ENCODE peak calls at places on chromosomes 7 and 10, in ten cellular contexts. One of them, this sample, is unnamed.
A peak's percentile ranks its signal among the peaks of the same experiment; 100 is the strongest.

GRCh38 chr7:20197837-20198236 is 19.3 kb downstream of the MACC1 start:
- DNase-seq in GM13976: no peak
- DNase-seq in foreskin melanocyte: no peak
- DNase-seq in pulmonary artery endothelial cell: no peak
- DNase-seq in NCI-H774: no peak
- DNase-seq in tibial nerve: no peak
- DNase-seq in substantia nigra: no peak
- DNase-seq in T follicular helper cell: no peak
- DNase-seq in activated CD8-positive, alpha-beta memory T cell treated with anti-CD3 and anti-CD28 coated beads for 24 hours: no peak
- DNase-seq in skeletal muscle cell: no peak
- DNase-seq in this sample: no peak

GRCh38 chr7:91019686-91020385 is 244.4 kb upstream of the FZD1 start:
- DNase-seq in GM13976: no peak
- DNase-seq in foreskin melanocyte: no peak
- DNase-seq in pulmonary artery endothelial cell: no peak
- DNase-seq in NCI-H774: no peak
- DNase-seq in tibial nerve: no peak
- DNase-seq in substantia nigra: no peak
- DNase-seq in T follicular helper cell: no peak
- DNase-seq in activated CD8-positive, alpha-beta memory T cell treated with anti-CD3 and anti-CD28 coated beads for 24 hours: no peak
- DNase-seq in skeletal muscle cell: no peak
- DNase-seq in this sample: no peak

GRCh38 chr7:34949356-34949755 is 87.9 kb downstream of the DPY19L1 start:
- DNase-seq in GM13976: no peak
- DNase-seq in foreskin melanocyte: no peak
- DNase-seq in pulmonary artery endothelial cell: no peak
- DNase-seq in NCI-H774: no peak
- DNase-seq in tibial nerve: no peak
- DNase-seq in substantia nigra: no peak
- DNase-seq in T follicular helper cell: no peak
- DNase-seq in activated CD8-positive, alpha-beta memory T cell treated with anti-CD3 and anti-CD28 coated beads for 24 hours: no peak
- DNase-seq in skeletal muscle cell: no peak
- DNase-seq in this sample: no peak

GRCh38 chr10:98045785-98046389 is 15.5 kb upstream of the CRTAC1 start:
- DNase-seq in GM13976: peak; percentile 73
- DNase-seq in foreskin melanocyte: peak; percentile 32
- DNase-seq in pulmonary artery endothelial cell: peak; percentile 15
- DNase-seq in NCI-H774: no peak
- DNase-seq in tibial nerve: peak; percentile 40
- DNase-seq in substantia nigra: peak; percentile 7
- DNase-seq in T follicular helper cell: peak; percentile 51
- DNase-seq in activated CD8-positive, alpha-beta memory T cell treated with anti-CD3 and anti-CD28 coated beads for 24 hours: peak; percentile 75
- DNase-seq in skeletal muscle cell: no peak
- DNase-seq in this sample: peak; percentile 27

GRCh38 chr10:47372726-47373125 is 11.4 kb downstream of the ZNF488 start:
- DNase-seq in GM13976: no peak
- DNase-seq in foreskin melanocyte: no peak
- DNase-seq in pulmonary artery endothelial cell: no peak
- DNase-seq in NCI-H774: no peak
- DNase-seq in tibial nerve: no peak
- DNase-seq in substantia nigra: no peak
- DNase-seq in T follicular helper cell: no peak
- DNase-seq in activated CD8-positive, alpha-beta memory T cell treated with anti-CD3 and anti-CD28 coated beads for 24 hours: peak; percentile 47
- DNase-seq in skeletal muscle cell: no peak
- DNase-seq in this sample: no peak

GRCh38 chr10:102254426-102254825 is 9.1 kb downstream of the GBF1 start:
- DNase-seq in GM13976: no peak
- DNase-seq in foreskin melanocyte: no peak
- DNase-seq in pulmonary artery endothelial cell: no peak
- DNase-seq in NCI-H774: no peak
- DNase-seq in tibial nerve: no peak
- DNase-seq in substantia nigra: no peak
- DNase-seq in T follicular helper cell: no peak
- DNase-seq in activated CD8-positive, alpha-beta memory T cell treated with anti-CD3 and anti-CD28 coated beads for 24 hours: no peak
- DNase-seq in skeletal muscle cell: no peak
- DNase-seq in this sample: no peak

GRCh38 chr7:151752816-151753600 is 123.9 kb downstream of the PRKAG2 start:
- DNase-seq in GM13976: no peak
- DNase-seq in foreskin melanocyte: no peak
- DNase-seq in pulmonary artery endothelial cell: no peak
- DNase-seq in NCI-H774: no peak
- DNase-seq in tibial nerve: no peak
- DNase-seq in substantia nigra: no peak
- DNase-seq in T follicular helper cell: no peak
- DNase-seq in activated CD8-positive, alpha-beta memory T cell treated with anti-CD3 and anti-CD28 coated beads for 24 hours: no peak
- DNase-seq in skeletal muscle cell: no peak
- DNase-seq in this sample: no peak

GRCh38 chr10:68001000-68001399 is 74.1 kb downstream of the HERC4 start:
- DNase-seq in GM13976: no peak
- DNase-seq in foreskin melanocyte: no peak
- DNase-seq in pulmonary artery endothelial cell: no peak
- DNase-seq in NCI-H774: no peak
- DNase-seq in tibial nerve: no peak
- DNase-seq in substantia nigra: no peak
- DNase-seq in T follicular helper cell: no peak
- DNase-seq in activated CD8-positive, alpha-beta memory T cell treated with anti-CD3 and anti-CD28 coated beads for 24 hours: no peak
- DNase-seq in skeletal muscle cell: no peak
- DNase-seq in this sample: no peak

GRCh38 chr7:20199015-20199737 is 18.0 kb downstream of the MACC1 start:
- DNase-seq in GM13976: peak; percentile 41
- DNase-seq in foreskin melanocyte: no peak
- DNase-seq in pulmonary artery endothelial cell: peak; percentile 46
- DNase-seq in NCI-H774: peak; percentile 42
- DNase-seq in tibial nerve: peak; percentile 31
- DNase-seq in substantia nigra: peak; percentile 16
- DNase-seq in T follicular helper cell: no peak
- DNase-seq in activated CD8-positive, alpha-beta memory T cell treated with anti-CD3 and anti-CD28 coated beads for 24 hours: no peak
- DNase-seq in skeletal muscle cell: peak; percentile 75
- DNase-seq in this sample: peak; percentile 39

GRCh38 chr10:70664702-70665195 is 7.6 kb upstream of the ADAMTS14 start:
- DNase-seq in GM13976: no peak
- DNase-seq in foreskin melanocyte: peak; percentile 99
- DNase-seq in pulmonary artery endothelial cell: no peak
- DNase-seq in NCI-H774: no peak
- DNase-seq in tibial nerve: peak; percentile 34
- DNase-seq in substantia nigra: peak; percentile 71
- DNase-seq in T follicular helper cell: no peak
- DNase-seq in activated CD8-positive, alpha-beta memory T cell treated with anti-CD3 and anti-CD28 coated beads for 24 hours: no peak
- DNase-seq in skeletal muscle cell: peak; percentile 99
- DNase-seq in this sample: no peak

GRCh38 chr10:47062801-47063200 is 151.6 kb downstream of the PTPN20 start:
- DNase-seq in GM13976: no peak
- DNase-seq in foreskin melanocyte: no peak
- DNase-seq in pulmonary artery endothelial cell: no peak
- DNase-seq in NCI-H774: no peak
- DNase-seq in tibial nerve: no peak
- DNase-seq in substantia nigra: no peak
- DNase-seq in T follicular helper cell: no peak
- DNase-seq in activated CD8-positive, alpha-beta memory T cell treated with anti-CD3 and anti-CD28 coated beads for 24 hours: peak; percentile 50
- DNase-seq in skeletal muscle cell: no peak
- DNase-seq in this sample: no peak

GRCh38 chr10:51892965-51893658 is 193.7 kb upstream of the CSTF2T start:
- DNase-seq in GM13976: no peak
- DNase-seq in foreskin melanocyte: no peak
- DNase-seq in pulmonary artery endothelial cell: no peak
- DNase-seq in NCI-H774: no peak
- DNase-seq in tibial nerve: no peak
- DNase-seq in substantia nigra: no peak
- DNase-seq in T follicular helper cell: no peak
- DNase-seq in activated CD8-positive, alpha-beta memory T cell treated with anti-CD3 and anti-CD28 coated beads for 24 hours: no peak
- DNase-seq in skeletal muscle cell: no peak
- DNase-seq in this sample: no peak

GRCh38 chr10:131898713-131899112 is 2.1 kb upstream of the PPP2R2D start:
- DNase-seq in GM13976: no peak
- DNase-seq in foreskin melanocyte: no peak
- DNase-seq in pulmonary artery endothelial cell: no peak
- DNase-seq in NCI-H774: no peak
- DNase-seq in tibial nerve: no peak
- DNase-seq in substantia nigra: no peak
- DNase-seq in T follicular helper cell: no peak
- DNase-seq in activated CD8-positive, alpha-beta memory T cell treated with anti-CD3 and anti-CD28 coated beads for 24 hours: no peak
- DNase-seq in skeletal muscle cell: no peak
- DNase-seq in this sample: no peak

GRCh38 chr10:17710181-17710580 is 41.8 kb upstream of the TMEM236 start:
- DNase-seq in GM13976: no peak
- DNase-seq in foreskin melanocyte: no peak
- DNase-seq in pulmonary artery endothelial cell: no peak
- DNase-seq in NCI-H774: no peak
- DNase-seq in tibial nerve: no peak
- DNase-seq in substantia nigra: no peak
- DNase-seq in T follicular helper cell: no peak
- DNase-seq in activated CD8-positive, alpha-beta memory T cell treated with anti-CD3 and anti-CD28 coated beads for 24 hours: no peak
- DNase-seq in skeletal muscle cell: no peak
- DNase-seq in this sample: no peak

GRCh38 chr7:113775401-113775800 is 143.4 kb downstream of the PPP1R3A start:
- DNase-seq in GM13976: no peak
- DNase-seq in foreskin melanocyte: no peak
- DNase-seq in pulmonary artery endothelial cell: no peak
- DNase-seq in NCI-H774: no peak
- DNase-seq in tibial nerve: no peak
- DNase-seq in substantia nigra: no peak
- DNase-seq in T follicular helper cell: no peak
- DNase-seq in activated CD8-positive, alpha-beta memory T cell treated with anti-CD3 and anti-CD28 coated beads for 24 hours: no peak
- DNase-seq in skeletal muscle cell: no peak
- DNase-seq in this sample: no peak

GRCh38 chr10:30219977-30220751 is 128.9 kb downstream of the MTPAP start:
- DNase-seq in GM13976: no peak
- DNase-seq in foreskin melanocyte: no peak
- DNase-seq in pulmonary artery endothelial cell: no peak
- DNase-seq in NCI-H774: no peak
- DNase-seq in tibial nerve: peak; percentile 13
- DNase-seq in substantia nigra: peak; percentile 3
- DNase-seq in T follicular helper cell: no peak
- DNase-seq in activated CD8-positive, alpha-beta memory T cell treated with anti-CD3 and anti-CD28 coated beads for 24 hours: no peak
- DNase-seq in skeletal muscle cell: peak; percentile 32
- DNase-seq in this sample: no peak

GRCh38 chr7:26329520-26330269 is 38.0 kb downstream of the SNX10 start:
- DNase-seq in GM13976: peak; percentile 47
- DNase-seq in foreskin melanocyte: no peak
- DNase-seq in pulmonary artery endothelial cell: no peak
- DNase-seq in NCI-H774: no peak
- DNase-seq in tibial nerve: peak; percentile 13
- DNase-seq in substantia nigra: no peak
- DNase-seq in T follicular helper cell: no peak
- DNase-seq in activated CD8-positive, alpha-beta memory T cell treated with anti-CD3 and anti-CD28 coated beads for 24 hours: peak; percentile 32
- DNase-seq in skeletal muscle cell: no peak
- DNase-seq in this sample: no peak

GRCh38 chr10:88293073-88293472 is 290.0 kb downstream of the RNLS start:
- DNase-seq in GM13976: no peak
- DNase-seq in foreskin melanocyte: no peak
- DNase-seq in pulmonary artery endothelial cell: no peak
- DNase-seq in NCI-H774: no peak
- DNase-seq in tibial nerve: no peak
- DNase-seq in substantia nigra: no peak
- DNase-seq in T follicular helper cell: no peak
- DNase-seq in activated CD8-positive, alpha-beta memory T cell treated with anti-CD3 and anti-CD28 coated beads for 24 hours: no peak
- DNase-seq in skeletal muscle cell: peak; percentile 26
- DNase-seq in this sample: no peak

GRCh38 chr7:51045319-51046102 is 262.8 kb upstream of the GRB10 start:
- DNase-seq in GM13976: no peak
- DNase-seq in foreskin melanocyte: no peak
- DNase-seq in pulmonary artery endothelial cell: no peak
- DNase-seq in NCI-H774: no peak
- DNase-seq in tibial nerve: no peak
- DNase-seq in substantia nigra: no peak
- DNase-seq in T follicular helper cell: no peak
- DNase-seq in activated CD8-positive, alpha-beta memory T cell treated with anti-CD3 and anti-CD28 coated beads for 24 hours: no peak
- DNase-seq in skeletal muscle cell: no peak
- DNase-seq in this sample: no peak

GRCh38 chr7:15703732-15704131 is 17.2 kb upstream of the MEOX2 start:
- DNase-seq in GM13976: no peak
- DNase-seq in foreskin melanocyte: peak; percentile 55
- DNase-seq in pulmonary artery endothelial cell: no peak
- DNase-seq in NCI-H774: no peak
- DNase-seq in tibial nerve: no peak
- DNase-seq in substantia nigra: no peak
- DNase-seq in T follicular helper cell: no peak
- DNase-seq in activated CD8-positive, alpha-beta memory T cell treated with anti-CD3 and anti-CD28 coated beads for 24 hours: no peak
- DNase-seq in skeletal muscle cell: no peak
- DNase-seq in this sample: no peak

GRCh38 chr10:113035724-113036312 is 85.8 kb downstream of the TCF7L2 start:
- DNase-seq in GM13976: no peak
- DNase-seq in foreskin melanocyte: no peak
- DNase-seq in pulmonary artery endothelial cell: no peak
- DNase-seq in NCI-H774: no peak
- DNase-seq in tibial nerve: no peak
- DNase-seq in substantia nigra: no peak
- DNase-seq in T follicular helper cell: no peak
- DNase-seq in activated CD8-positive, alpha-beta memory T cell treated with anti-CD3 and anti-CD28 coated beads for 24 hours: no peak
- DNase-seq in skeletal muscle cell: no peak
- DNase-seq in this sample: no peak

GRCh38 chr7:104894313-104894712 is 119.7 kb upstream of the KMT2E start:
- DNase-seq in GM13976: no peak
- DNase-seq in foreskin melanocyte: no peak
- DNase-seq in pulmonary artery endothelial cell: no peak
- DNase-seq in NCI-H774: no peak
- DNase-seq in tibial nerve: no peak
- DNase-seq in substantia nigra: no peak
- DNase-seq in T follicular helper cell: no peak
- DNase-seq in activated CD8-positive, alpha-beta memory T cell treated with anti-CD3 and anti-CD28 coated beads for 24 hours: no peak
- DNase-seq in skeletal muscle cell: no peak
- DNase-seq in this sample: no peak

GRCh38 chr10:114401195-114401741 is 3.0 kb downstream of the AFAP1L2 start:
- DNase-seq in GM13976: no peak
- DNase-seq in foreskin melanocyte: no peak
- DNase-seq in pulmonary artery endothelial cell: no peak
- DNase-seq in NCI-H774: no peak
- DNase-seq in tibial nerve: peak; percentile 80
- DNase-seq in substantia nigra: peak; percentile 23
- DNase-seq in T follicular helper cell: no peak
- DNase-seq in activated CD8-positive, alpha-beta memory T cell treated with anti-CD3 and anti-CD28 coated beads for 24 hours: no peak
- DNase-seq in skeletal muscle cell: no peak
- DNase-seq in this sample: peak; percentile 92

GRCh38 chr7:66265566-66265965 is 60.4 kb downstream of the TPST1 start:
- DNase-seq in GM13976: no peak
- DNase-seq in foreskin melanocyte: no peak
- DNase-seq in pulmonary artery endothelial cell: no peak
- DNase-seq in NCI-H774: no peak
- DNase-seq in tibial nerve: no peak
- DNase-seq in substantia nigra: no peak
- DNase-seq in T follicular helper cell: no peak
- DNase-seq in activated CD8-positive, alpha-beta memory T cell treated with anti-CD3 and anti-CD28 coated beads for 24 hours: no peak
- DNase-seq in skeletal muscle cell: no peak
- DNase-seq in this sample: no peak

GRCh38 chr10:47058961-47059391 is 147.7 kb downstream of the PTPN20 start:
- DNase-seq in GM13976: no peak
- DNase-seq in foreskin melanocyte: no peak
- DNase-seq in pulmonary artery endothelial cell: no peak
- DNase-seq in NCI-H774: no peak
- DNase-seq in tibial nerve: no peak
- DNase-seq in substantia nigra: no peak
- DNase-seq in T follicular helper cell: no peak
- DNase-seq in activated CD8-positive, alpha-beta memory T cell treated with anti-CD3 and anti-CD28 coated beads for 24 hours: peak; percentile 41
- DNase-seq in skeletal muscle cell: no peak
- DNase-seq in this sample: no peak

GRCh38 chr7:130899071-130899451 is 165.1 kb upstream of the KLF14 start:
- DNase-seq in GM13976: no peak
- DNase-seq in foreskin melanocyte: no peak
- DNase-seq in pulmonary artery endothelial cell: no peak
- DNase-seq in NCI-H774: no peak
- DNase-seq in tibial nerve: no peak
- DNase-seq in substantia nigra: no peak
- DNase-seq in T follicular helper cell: no peak
- DNase-seq in activated CD8-positive, alpha-beta memory T cell treated with anti-CD3 and anti-CD28 coated beads for 24 hours: no peak
- DNase-seq in skeletal muscle cell: no peak
- DNase-seq in this sample: no peak

GRCh38 chr7:135768467-135768866 is 19.9 kb upstream of the FAM180A start:
- DNase-seq in GM13976: no peak
- DNase-seq in foreskin melanocyte: no peak
- DNase-seq in pulmonary artery endothelial cell: no peak
- DNase-seq in NCI-H774: no peak
- DNase-seq in tibial nerve: no peak
- DNase-seq in substantia nigra: no peak
- DNase-seq in T follicular helper cell: no peak
- DNase-seq in activated CD8-positive, alpha-beta memory T cell treated with anti-CD3 and anti-CD28 coated beads for 24 hours: no peak
- DNase-seq in skeletal muscle cell: no peak
- DNase-seq in this sample: no peak

GRCh38 chr7:43303740-43304241 is 191.3 kb downstream of the HECW1 start:
- DNase-seq in GM13976: no peak
- DNase-seq in foreskin melanocyte: no peak
- DNase-seq in pulmonary artery endothelial cell: no peak
- DNase-seq in NCI-H774: no peak
- DNase-seq in tibial nerve: no peak
- DNase-seq in substantia nigra: no peak
- DNase-seq in T follicular helper cell: no peak
- DNase-seq in activated CD8-positive, alpha-beta memory T cell treated with anti-CD3 and anti-CD28 coated beads for 24 hours: peak; percentile 78
- DNase-seq in skeletal muscle cell: no peak
- DNase-seq in this sample: no peak